ENCODE peak calls at places on chromosomes 13 and 19, in seven cellular contexts. One of them, this sample, is unnamed.

GRCh38 chr19:19866599-19867248 is 1.0 kb downstream of the ZNF253 start:
- DNase-seq in mesenchymal stem cell: peak
- DNase-seq in fibroblast of lung: peak
- DNase-seq in DND-41: peak
- DNase-seq in IMR-90: no peak
- DNase-seq in H9: peak
- DNase-seq in osteoblast: peak
- DNase-seq in this sample: no peak

GRCh38 chr13:94050686-94051085 is 428.8 kb downstream of the DCT start:
- DNase-seq in IMR-90: no peak
- DNase-seq in H9: no peak
- DNase-seq in osteoblast: no peak
- DNase-seq in mesenchymal stem cell: no peak
- DNase-seq in fibroblast of lung: no peak
- DNase-seq in DND-41: no peak
- DNase-seq in this sample: no peak

GRCh38 chr19:22882797-22883196 is 50.7 kb downstream of the ZNF723 start:
- DNase-seq in H9: no peak
- DNase-seq in fibroblast of lung: peak
- DNase-seq in mesenchymal stem cell: peak
- DNase-seq in DND-41: peak
- DNase-seq in IMR-90: peak
- DNase-seq in osteoblast: peak
- DNase-seq in this sample: peak

GRCh38 chr13:28337196-28338045 is 157.5 kb downstream of the FLT1 start:
- DNase-seq in H9: no peak
- DNase-seq in mesenchymal stem cell: peak
- DNase-seq in IMR-90: peak
- DNase-seq in osteoblast: peak
- DNase-seq in fibroblast of lung: peak
- DNase-seq in DND-41: no peak
- DNase-seq in this sample: peak

GRCh38 chr13:94303644-94304174 is 175.8 kb downstream of the DCT start:
- DNase-seq in H9: no peak
- DNase-seq in osteoblast: no peak
- DNase-seq in DND-41: no peak
- DNase-seq in mesenchymal stem cell: peak
- DNase-seq in IMR-90: no peak
- DNase-seq in fibroblast of lung: no peak
- DNase-seq in this sample: no peak

GRCh38 chr19:6249296-6249695 is 30.5 kb downstream of the MLLT1 start:
- DNase-seq in IMR-90: peak
- DNase-seq in fibroblast of lung: peak
- DNase-seq in mesenchymal stem cell: peak
- DNase-seq in DND-41: no peak
- DNase-seq in osteoblast: peak
- DNase-seq in H9: no peak
- DNase-seq in this sample: peak

GRCh38 chr13:83297591-83298305 is 584.5 kb downstream of the SLITRK1 start:
- DNase-seq in osteoblast: no peak
- DNase-seq in H9: no peak
- DNase-seq in mesenchymal stem cell: no peak
- DNase-seq in IMR-90: no peak
- DNase-seq in DND-41: no peak
- DNase-seq in fibroblast of lung: peak
- DNase-seq in this sample: no peak

GRCh38 chr19:11995174-11995573 is 30.3 kb downstream of the ZNF763 start:
- DNase-seq in IMR-90: peak
- DNase-seq in mesenchymal stem cell: peak
- DNase-seq in osteoblast: peak
- DNase-seq in DND-41: peak
- DNase-seq in H9: no peak
- DNase-seq in fibroblast of lung: peak
- DNase-seq in this sample: no peak

GRCh38 chr19:41386442-41386841 is 10.1 kb downstream of the TMEM91 start:
- DNase-seq in H9: no peak
- DNase-seq in mesenchymal stem cell: no peak
- DNase-seq in osteoblast: no peak
- DNase-seq in IMR-90: no peak
- DNase-seq in DND-41: no peak
- DNase-seq in fibroblast of lung: no peak
- DNase-seq in this sample: no peak

GRCh38 chr19:14383898-14384669 is 2.8 kb downstream of the ADGRE5 start:
- DNase-seq in osteoblast: peak
- DNase-seq in H9: no peak
- DNase-seq in fibroblast of lung: peak
- DNase-seq in DND-41: no peak
- DNase-seq in IMR-90: peak
- DNase-seq in mesenchymal stem cell: peak
- DNase-seq in this sample: peak

GRCh38 chr13:48873598-48873997 is 102.1 kb upstream of the FNDC3A start:
- DNase-seq in DND-41: no peak
- DNase-seq in fibroblast of lung: peak
- DNase-seq in osteoblast: no peak
- DNase-seq in IMR-90: peak
- DNase-seq in mesenchymal stem cell: peak
- DNase-seq in H9: peak
- DNase-seq in this sample: peak

GRCh38 chr13:110664074-110664473 is 41.8 kb downstream of the CARS2 start:
- DNase-seq in DND-41: no peak
- DNase-seq in IMR-90: no peak
- DNase-seq in mesenchymal stem cell: no peak
- DNase-seq in osteoblast: no peak
- DNase-seq in H9: no peak
- DNase-seq in fibroblast of lung: no peak
- DNase-seq in this sample: no peak

GRCh38 chr13:49652691-49653305 is 24.5 kb downstream of the ARL11 start:
- DNase-seq in osteoblast: peak
- DNase-seq in IMR-90: peak
- DNase-seq in fibroblast of lung: no peak
- DNase-seq in DND-41: peak
- DNase-seq in H9: peak
- DNase-seq in mesenchymal stem cell: peak
- DNase-seq in this sample: no peak

GRCh38 chr13:37984357-37984756 is 114.8 kb upstream of the TRPC4 start:
- DNase-seq in DND-41: no peak
- DNase-seq in IMR-90: no peak
- DNase-seq in mesenchymal stem cell: no peak
- DNase-seq in osteoblast: no peak
- DNase-seq in H9: peak
- DNase-seq in fibroblast of lung: no peak
- DNase-seq in this sample: no peak

GRCh38 chr19:51339313-51339686 is 2.6 kb downstream of the VSIG10L start:
- DNase-seq in DND-41: no peak
- DNase-seq in mesenchymal stem cell: no peak
- DNase-seq in fibroblast of lung: no peak
- DNase-seq in IMR-90: no peak
- DNase-seq in osteoblast: no peak
- DNase-seq in H9: peak
- DNase-seq in this sample: no peak

GRCh38 chr19:40229484-40229883 is 3.0 kb upstream of the CCNP start:
- DNase-seq in H9: no peak
- DNase-seq in IMR-90: peak
- DNase-seq in fibroblast of lung: peak
- DNase-seq in DND-41: no peak
- DNase-seq in mesenchymal stem cell: peak
- DNase-seq in osteoblast: no peak
- DNase-seq in this sample: peak

GRCh38 chr13:44368599-44369368 is 4.8 kb upstream of the SERP2 start:
- DNase-seq in fibroblast of lung: no peak
- DNase-seq in osteoblast: no peak
- DNase-seq in DND-41: no peak
- DNase-seq in mesenchymal stem cell: no peak
- DNase-seq in IMR-90: no peak
- DNase-seq in H9: no peak
- DNase-seq in this sample: no peak

GRCh38 chr13:71789952-71790351 is 77.1 kb downstream of the DACH1 start:
- DNase-seq in H9: no peak
- DNase-seq in IMR-90: no peak
- DNase-seq in osteoblast: no peak
- DNase-seq in DND-41: no peak
- DNase-seq in mesenchymal stem cell: no peak
- DNase-seq in fibroblast of lung: no peak
- DNase-seq in this sample: no peak

GRCh38 chr13:54637377-54637776 is 1608.8 kb downstream of the OLFM4 start:
- DNase-seq in IMR-90: no peak
- DNase-seq in DND-41: no peak
- DNase-seq in H9: no peak
- DNase-seq in fibroblast of lung: peak
- DNase-seq in osteoblast: no peak
- DNase-seq in mesenchymal stem cell: peak
- DNase-seq in this sample: peak

DNA sequence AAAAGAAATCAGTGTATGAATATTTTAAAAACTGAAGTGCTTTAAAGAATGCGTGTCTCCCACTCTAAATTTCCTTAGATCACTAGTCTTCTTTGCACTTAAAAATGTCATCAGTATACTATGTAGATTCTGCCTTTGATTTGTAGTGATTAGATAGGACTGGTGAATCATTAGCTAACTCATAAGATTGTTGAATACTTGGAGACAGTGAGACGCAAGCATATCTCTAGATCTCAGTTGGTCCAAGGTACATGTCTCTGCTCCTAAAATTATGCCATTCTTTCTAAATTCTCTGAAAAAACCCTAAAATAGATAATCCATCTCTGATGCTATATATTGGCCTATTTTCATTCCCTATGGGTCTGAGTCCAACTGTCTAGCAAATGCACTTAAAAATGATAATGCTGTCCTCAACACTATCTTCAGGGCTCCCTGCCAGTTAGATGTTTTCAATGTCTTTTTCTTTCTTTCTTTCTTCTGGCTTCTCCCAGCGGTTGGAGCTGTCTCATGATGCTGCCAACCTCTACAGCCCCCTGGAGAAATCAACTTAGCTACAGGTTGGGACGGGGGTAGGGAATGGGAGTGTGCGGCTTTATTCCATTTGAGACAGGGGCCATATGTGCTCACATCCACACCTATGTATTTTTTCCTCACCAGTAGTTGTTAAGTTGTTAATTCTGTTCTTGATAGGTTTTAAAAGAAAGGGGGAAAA is 301.0 kb downstream of the NDFIP2 start:
- DNase-seq in fibroblast of lung: peak
- DNase-seq in IMR-90: peak
- DNase-seq in DND-41: no peak
- DNase-seq in osteoblast: no peak
- DNase-seq in H9: no peak
- DNase-seq in mesenchymal stem cell: peak
- DNase-seq in this sample: peak
- H2AFZ ChIP-seq in fibroblast of lung: no peak
- H2AFZ ChIP-seq in IMR-90: peak
- H2AFZ ChIP-seq in DND-41: no peak
- H2AFZ ChIP-seq in osteoblast: no peak
- H2AFZ ChIP-seq in H9: no peak
- H2AFZ ChIP-seq in mesenchymal stem cell: no peak
- H2AFZ ChIP-seq in this sample: peak

DNA sequence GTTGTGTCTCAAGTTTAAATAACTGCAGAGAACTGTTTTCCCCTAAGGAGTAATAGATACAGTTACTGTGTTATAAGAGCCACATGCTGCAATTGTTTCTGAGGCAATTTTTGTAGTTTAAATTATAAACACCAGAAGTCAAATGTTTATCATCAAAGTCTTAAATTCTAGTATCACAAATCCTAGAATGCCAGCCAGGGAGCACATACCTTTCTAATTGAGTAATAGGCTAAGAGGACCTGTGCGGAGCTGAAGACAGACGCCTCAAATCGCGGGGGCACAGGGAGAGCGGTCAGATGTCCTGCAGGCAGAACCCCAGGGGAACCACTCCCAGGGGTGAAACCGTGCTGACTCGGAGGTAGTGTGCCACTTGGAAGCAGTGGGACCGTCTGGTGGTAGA is 65.2 kb upstream of the TNFRSF19 start:
- DNase-seq in mesenchymal stem cell: peak
- DNase-seq in osteoblast: peak
- DNase-seq in DND-41: no peak
- DNase-seq in IMR-90: peak
- DNase-seq in fibroblast of lung: peak
- DNase-seq in H9: no peak
- DNase-seq in this sample: peak
- H3K27ac ChIP-seq in mesenchymal stem cell: peak
- H3K27ac ChIP-seq in osteoblast: peak
- H3K27ac ChIP-seq in DND-41: no peak
- H3K27ac ChIP-seq in IMR-90: peak
- H3K27ac ChIP-seq in fibroblast of lung: peak
- H3K27ac ChIP-seq in H9: no peak
- H3K27ac ChIP-seq in this sample: peak

GRCh38 chr19:48371367-48371766 is 7.2 kb downstream of the SYNGR4 start:
- DNase-seq in fibroblast of lung: no peak
- DNase-seq in H9: no peak
- DNase-seq in IMR-90: no peak
- DNase-seq in DND-41: no peak
- DNase-seq in mesenchymal stem cell: no peak
- DNase-seq in osteoblast: no peak
- DNase-seq in this sample: no peak

GRCh38 chr19:48370955-48371354 is 6.8 kb downstream of the SYNGR4 start:
- DNase-seq in fibroblast of lung: no peak
- DNase-seq in IMR-90: no peak
- DNase-seq in DND-41: no peak
- DNase-seq in mesenchymal stem cell: no peak
- DNase-seq in H9: no peak
- DNase-seq in osteoblast: no peak
- DNase-seq in this sample: no peak

GRCh38 chr19:48365602-48366001 is 1.4 kb downstream of the SYNGR4 start:
- DNase-seq in mesenchymal stem cell: no peak
- DNase-seq in IMR-90: no peak
- DNase-seq in fibroblast of lung: no peak
- DNase-seq in H9: no peak
- DNase-seq in DND-41: no peak
- DNase-seq in osteoblast: no peak
- DNase-seq in this sample: no peak

GRCh38 chr19:48367855-48368254 is 3.7 kb downstream of the SYNGR4 start:
- DNase-seq in H9: no peak
- DNase-seq in osteoblast: no peak
- DNase-seq in mesenchymal stem cell: no peak
- DNase-seq in IMR-90: no peak
- DNase-seq in fibroblast of lung: no peak
- DNase-seq in DND-41: no peak
- DNase-seq in this sample: no peak

DNA sequence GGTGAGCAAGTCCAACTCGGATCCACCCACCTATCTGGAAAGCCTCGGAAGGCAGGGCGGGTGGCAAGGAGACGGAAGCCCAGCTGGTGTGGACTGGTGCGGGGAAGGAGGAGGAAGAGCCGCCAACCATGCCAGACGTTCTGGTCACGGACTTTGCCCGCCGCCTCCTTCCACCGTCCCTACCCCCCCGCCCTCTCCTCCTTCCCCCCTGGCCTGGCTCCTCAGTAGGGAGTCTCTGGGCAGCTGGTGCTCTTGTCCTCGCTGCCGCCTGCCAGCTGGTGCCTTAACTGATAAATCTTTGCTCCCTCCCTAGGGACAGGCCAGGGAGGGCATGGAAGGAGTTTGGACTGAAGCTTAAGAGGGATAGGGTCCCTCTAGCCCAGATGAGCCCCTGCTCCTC is 4.8 kb downstream of the SYNGR4 start:
- DNase-seq in IMR-90: no peak
- DNase-seq in H9: no peak
- DNase-seq in fibroblast of lung: no peak
- DNase-seq in osteoblast: no peak
- DNase-seq in mesenchymal stem cell: no peak
- DNase-seq in DND-41: no peak
- DNase-seq in this sample: no peak
- H2AFZ ChIP-seq in IMR-90: no peak
- H2AFZ ChIP-seq in H9: no peak
- H2AFZ ChIP-seq in fibroblast of lung: no peak
- H2AFZ ChIP-seq in osteoblast: no peak
- H2AFZ ChIP-seq in mesenchymal stem cell: no peak
- H2AFZ ChIP-seq in DND-41: no peak
- H2AFZ ChIP-seq in this sample: no peak

GRCh38 chr13:31881495-31881882 is 142.2 kb downstream of the RXFP2 start:
- DNase-seq in osteoblast: no peak
- DNase-seq in H9: no peak
- DNase-seq in fibroblast of lung: no peak
- DNase-seq in mesenchymal stem cell: no peak
- DNase-seq in DND-41: no peak
- DNase-seq in IMR-90: no peak
- DNase-seq in this sample: no peak
- H3K27ac ChIP-seq in osteoblast: no peak
- H3K27ac ChIP-seq in H9: no peak
- H3K27ac ChIP-seq in fibroblast of lung: no peak
- H3K27ac ChIP-seq in mesenchymal stem cell: no peak
- H3K27ac ChIP-seq in DND-41: no peak
- H3K27ac ChIP-seq in IMR-90: no peak
- H3K27ac ChIP-seq in this sample: no peak